ENCODE peak calls at places on chromosomes 7 and 10, in five cellular contexts. T is K562, J is HepG2, D is GM12878, O is A549. V is an unnamed sample.

GRCh38 chr10:30882281-30882680 is 149.4 kb downstream of the ZNF438 start:
- DNase-seq in T (no peak), J (no peak), O (no peak), D (no peak), V (no peak)

GRCh38 chr10:49257626-49258350 is 41.2 kb upstream of the C10orf71 start:
- DNase-seq in J (no peak), D (no peak), O (no peak), T (no peak), V (no peak)

GRCh38 chr10:30058111-30058510 is 1.3 kb downstream of the JCAD start:
- DNase-seq in O (no peak), D (no peak), J (no peak), T (no peak), V (no peak)

GRCh38 chr7:158289761-158290523 is 297.7 kb downstream of the PTPRN2 start:
- DNase-seq in T (no peak), D (no peak), O (no peak), J (no peak), V (no peak)

GRCh38 chr10:61975107-61975932 is 73.8 kb downstream of the ARID5B start:
- DNase-seq in T (peak), D (no peak), J (no peak), O (peak), V (no peak)

GRCh38 chr10:110404825-110405224 is 92.9 kb upstream of the DUSP5 start:
- DNase-seq in D (no peak), J (no peak), O (no peak), T (no peak), V (no peak)

GRCh38 chr7:27911920-27912319 is 172.0 kb downstream of the TAX1BP1 start:
- DNase-seq in J (no peak), T (no peak), D (no peak), O (no peak), V (peak)

GRCh38 chr10:97307866-97308780 is 10.9 kb upstream of the FRAT1 start:
- DNase-seq in D (no peak), O (no peak), T (no peak), J (no peak), V (no peak)

GRCh38 chr7:27245798-27246691 is 3.4 kb downstream of the EVX1 start:
- DNase-seq in D (no peak), J (no peak), O (no peak), T (no peak), V (peak)

GRCh38 chr10:12471135-12471534 is 121.8 kb downstream of the CAMK1D start:
- DNase-seq in O (no peak), D (no peak), T (no peak), J (no peak), V (no peak)

GRCh38 chr10:70523044-70523443 is 44.5 kb downstream of the PALD1 start:
- DNase-seq in O (no peak), J (no peak), T (no peak), D (no peak), V (no peak)

GRCh38 chr7:153590571-153590970 is 461.6 kb upstream of the DPP6 start:
- DNase-seq in J (no peak), T (no peak), O (no peak), D (no peak), V (no peak)

GRCh38 chr7:30997316-30997715 is 33.6 kb downstream of the GHRHR start:
- DNase-seq in T (no peak), J (no peak), D (no peak), O (no peak), V (no peak)

GRCh38 chr7:117386125-117386709 is 41.1 kb downstream of the ASZ1 start:
- DNase-seq in T (no peak), D (no peak), O (no peak), J (no peak), V (no peak)

GRCh38 chr7:134182078-134182477 is 54.9 kb downstream of the LRGUK start:
- DNase-seq in J (no peak), D (no peak), T (no peak), O (no peak), V (no peak)

GRCh38 chr7:86243171-86243570 is 400.5 kb upstream of the GRM3 start:
- DNase-seq in D (no peak), J (no peak), O (no peak), T (no peak), V (no peak)

GRCh38 chr10:48475943-48476278 is 129.0 kb downstream of the ARHGAP22 start:
- DNase-seq in D (no peak), T (no peak), J (no peak), O (no peak), V (no peak)

GRCh38 chr10:62012318-62012717 is 110.8 kb downstream of the ARID5B start:
- DNase-seq in T (no peak), O (no peak), D (no peak), J (no peak), V (no peak)

GRCh38 chr7:27133409-27134157 is 3.0 kb upstream of the HOXA4 start:
- DNase-seq in T (no peak), O (no peak), J (peak), D (no peak), V (no peak)

GRCh38 chr10:3728563-3728962 is 56.4 kb downstream of the KLF6 start:
- DNase-seq in T (no peak), J (no peak), O (no peak), D (no peak), V (peak)

GRCh38 chr10:102718220-102718619 is 3.8 kb downstream of the SFXN2 start:
- DNase-seq in O (no peak), T (peak), D (no peak), J (peak), V (peak)
- H3K27ac ChIP-seq in O (no peak), T (peak), D (no peak), J (peak), V (peak)

GRCh38 chr10:58240531-58240930 is 27.2 kb downstream of the IPMK start:
- DNase-seq in D (no peak), J (no peak), T (no peak), O (no peak), V (no peak)
- TF ChIP-seq JUNB in D (no peak), J (no peak), T (no peak), O (no peak), V (no peak)

DNA sequence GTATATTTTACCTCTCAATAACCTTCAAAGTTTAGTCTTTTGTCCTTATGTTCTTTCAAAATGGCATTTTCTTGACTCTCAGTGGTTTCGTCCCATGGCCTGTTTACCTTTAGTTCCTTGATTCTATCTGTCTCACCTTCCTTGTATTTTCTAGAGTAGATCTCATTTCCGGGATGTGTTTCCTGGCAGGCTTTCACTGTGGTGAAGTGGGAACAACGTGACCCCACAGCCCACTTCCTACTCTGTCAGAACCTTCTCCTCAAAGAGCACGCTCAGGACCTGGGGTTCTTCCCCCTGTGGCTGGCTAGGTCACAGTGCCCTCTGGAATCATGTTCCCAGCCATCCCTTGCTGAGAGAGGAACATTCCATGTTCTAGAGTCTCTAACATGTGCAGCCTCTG is 129.9 kb upstream of the ZNF32 start:
- DNase-seq in D (no peak), O (no peak), T (no peak), J (no peak), V (no peak)
- H3K4me2 ChIP-seq in D (no peak), O (no peak), T (no peak), J (no peak), V (no peak)

DNA sequence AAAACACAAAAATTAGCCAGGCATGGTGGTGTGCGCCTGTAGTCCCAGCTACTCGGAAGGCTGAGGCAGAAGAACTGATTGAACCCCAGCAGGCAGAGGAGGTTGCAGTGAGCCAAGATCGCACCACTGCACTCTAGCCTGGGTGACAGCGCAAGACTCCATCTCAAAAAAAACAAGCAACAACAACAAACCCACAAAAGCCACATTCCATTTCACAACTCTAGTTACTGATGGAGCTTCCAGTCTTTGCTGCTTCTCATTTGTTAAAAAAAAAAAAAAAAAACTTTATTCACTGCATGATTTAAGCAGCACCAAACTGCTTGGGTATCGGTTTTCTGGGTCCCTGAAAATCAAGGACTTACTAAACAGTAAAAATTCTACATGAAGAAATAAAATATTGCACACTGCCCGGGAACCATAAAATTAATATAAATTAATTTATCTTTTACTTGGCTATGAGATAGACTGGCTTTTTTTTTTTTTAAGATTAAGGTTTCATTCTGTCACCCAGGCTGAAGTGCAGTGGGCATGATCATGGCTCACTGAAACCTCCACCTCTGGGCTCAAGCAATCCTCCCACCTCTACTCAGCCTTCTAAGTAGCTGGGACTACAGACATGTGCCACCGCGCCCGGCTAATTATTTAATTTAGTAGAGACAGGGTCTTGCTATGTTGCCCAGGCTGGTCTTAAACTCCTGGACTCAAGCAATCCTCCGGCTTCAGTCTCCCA is 42.0 kb downstream of the SRPK2 start:
- DNase-seq in J (no peak), T (no peak), O (no peak), D (no peak), V (no peak)
- H3K27ac ChIP-seq in J (no peak), T (no peak), O (no peak), D (no peak), V (peak)

GRCh38 chr7:80385512-80385911 is 126.4 kb downstream of the GNAT3 start:
- DNase-seq in T (no peak), O (no peak), D (no peak), J (peak), V (no peak)

GRCh38 chr7:80392229-80393169 is 119.4 kb downstream of the GNAT3 start:
- DNase-seq in O (peak), J (peak), T (no peak), D (no peak), V (no peak)

GRCh38 chr7:80386686-80387085 is 125.2 kb downstream of the GNAT3 start:
- DNase-seq in D (no peak), T (no peak), J (no peak), O (no peak), V (no peak)

DNA sequence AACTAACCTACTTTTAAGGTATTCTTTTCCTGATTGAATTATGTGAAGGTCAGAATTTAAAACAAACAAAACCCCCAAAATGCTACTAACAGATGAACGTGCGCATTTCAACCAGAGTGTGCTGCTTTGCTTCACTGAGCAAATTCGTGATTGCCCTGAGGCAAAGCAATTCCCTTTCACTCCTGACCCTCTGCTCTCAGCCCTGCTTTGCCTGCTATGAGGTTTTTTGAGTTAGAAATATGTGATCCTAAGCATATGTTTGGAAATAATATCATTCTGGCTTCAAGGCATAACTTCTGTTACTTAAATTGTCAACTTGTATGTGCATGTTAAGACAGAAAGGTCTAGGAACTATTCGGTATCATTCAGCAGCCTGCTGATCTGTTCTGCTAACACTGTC is 124.2 kb downstream of the GNAT3 start:
- DNase-seq in O (no peak), J (no peak), T (no peak), D (no peak), V (peak)
- TF ChIP-seq JUNB in O (no peak), J (no peak), T (no peak), D (no peak), V (no peak)

DNA sequence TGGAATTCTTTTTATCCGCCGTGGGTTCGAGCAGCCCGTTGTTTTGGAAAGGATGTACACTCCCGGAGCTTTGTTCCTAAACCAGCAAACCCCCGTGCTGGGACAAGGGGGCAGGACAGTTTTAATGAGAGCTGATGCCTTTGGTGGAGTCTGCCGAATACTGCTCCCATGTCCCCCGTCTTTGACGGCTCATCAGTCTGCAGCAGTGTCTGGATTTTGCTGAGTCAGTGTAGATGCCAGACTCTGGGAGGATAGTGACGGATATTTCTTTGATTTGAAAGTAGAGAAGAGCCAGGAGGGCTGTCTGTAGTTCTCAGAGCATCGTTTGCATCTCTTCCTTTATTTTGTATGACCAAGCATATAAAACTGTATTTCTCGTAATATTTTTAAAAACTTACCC is 74.9 kb upstream of the BTBD16 start:
- DNase-seq in O (no peak), T (peak), J (no peak), D (no peak), V (no peak)
- H3K4me2 ChIP-seq in O (no peak), T (no peak), J (no peak), D (no peak), V (no peak)

GRCh38 chr10:126705951-126706565 is 35.6 kb upstream of the C10orf90 start:
- DNase-seq in O (no peak), J (no peak), D (no peak), T (no peak), V (no peak)
- H3K27ac ChIP-seq in O (no peak), J (no peak), D (no peak), T (no peak), V (no peak)

GRCh38 chr7:91852263-91852741 is 28.2 kb downstream of the MTERF1 start:
- DNase-seq in T (peak), O (no peak), J (peak), D (no peak), V (peak)
- TF ChIP-seq JUNB in T (no peak), O (no peak), J (no peak), D (no peak), V (no peak)

V was measured in GM23338.